ENCODE peak calls at places on chromosomes 6 and 20, in eight cellular contexts. D, X, S, C, H, N, Q and R are unnamed samples.

GRCh38 chr20:3902041-3902440 is 12.9 kb downstream of the PANK2 start:
- DNase-seq in D (no peak), X (no peak), S (no peak), C (no peak), H (no peak), N (no peak), Q (no peak), R (no peak)

GRCh38 chr6:134882426-134883038 is 67.4 kb downstream of the ALDH8A1 start:
- DNase-seq in D (peak), X (peak), S (peak), C (peak), H (peak), N (peak), Q (peak), R (peak)

GRCh38 chr6:91149914-91150674 is 563.2 kb upstream of the MAP3K7 start:
- DNase-seq in D (no peak), X (no peak), S (no peak), C (no peak), H (no peak), N (no peak), Q (no peak), R (no peak)

GRCh38 chr20:11453430-11453829 is 464.3 kb upstream of the BTBD3 start:
- DNase-seq in D (no peak), X (no peak), S (no peak), C (peak), H (no peak), N (no peak), Q (no peak), R (no peak)

GRCh38 chr6:151647871-151648639 is 154.2 kb downstream of the CCDC170 start:
- DNase-seq in D (no peak), X (no peak), S (no peak), C (no peak), H (no peak), N (no peak), Q (no peak), R (no peak)

GRCh38 chr6:141467881-141468280 is 664.8 kb upstream of the GJE1 start:
- DNase-seq in D (no peak), X (no peak), S (no peak), C (peak), H (no peak), N (no peak), Q (no peak), R (no peak)

GRCh38 chr6:5151295-5151954 is 66.3 kb downstream of the PPP1R3G start:
- DNase-seq in D (no peak), X (no peak), S (no peak), C (no peak), H (no peak), N (no peak), Q (no peak), R (no peak)

GRCh38 chr6:161434331-161434730 is 160.5 kb upstream of the AGPAT4 start:
- DNase-seq in D (no peak), X (no peak), S (no peak), C (no peak), H (no peak), N (no peak), Q (no peak), R (no peak)

GRCh38 chr6:148175511-148176188 is 167.0 kb upstream of the SASH1 start:
- DNase-seq in D (no peak), X (no peak), S (no peak), C (no peak), H (no peak), N (no peak), Q (no peak), R (no peak)

GRCh38 chr6:74606488-74607135 is 599.2 kb downstream of the COL12A1 start:
- DNase-seq in D (no peak), X (no peak), S (no peak), C (no peak), H (no peak), N (no peak), Q (no peak), R (no peak)

GRCh38 chr6:69416739-69417138 is 380.1 kb downstream of the LMBRD1 start:
- DNase-seq in D (no peak), X (no peak), S (no peak), C (no peak), H (no peak), N (no peak), Q (no peak), R (no peak)

GRCh38 chr6:161549977-161550655 is 276.3 kb upstream of the AGPAT4 start:
- DNase-seq in D (no peak), X (no peak), S (no peak), C (peak), H (no peak), N (no peak), Q (no peak), R (no peak)

GRCh38 chr6:13250703-13251102 is 77.6 kb downstream of the TBC1D7 start:
- DNase-seq in D (no peak), X (no peak), S (no peak), C (no peak), H (no peak), N (no peak), Q (no peak), R (no peak)

GRCh38 chr20:36097331-36097730 is 57.2 kb upstream of the EPB41L1 start:
- DNase-seq in D (peak), X (no peak), S (no peak), C (no peak), H (no peak), N (no peak), Q (no peak), R (no peak)